ENCODE peak calls at places on chromosomes 7 and 10, in six cellular contexts. D is cerebellar cortex, K is posterior vena cava, B is T-helper 9 cell, C is SHP77, V is stomach. Z is an unnamed sample.

GRCh38 chr10:131061221-131061620 is 250.3 kb downstream of the TCERG1L start:
- DNase-seq in D (no peak), K (peak), B (no peak), C (no peak), V (no peak), Z (no peak)

GRCh38 chr10:111281516-111281915 is 204.7 kb downstream of the ADRA2A start:
- DNase-seq in D (peak), K (no peak), B (no peak), C (no peak), V (no peak), Z (no peak)

GRCh38 chr10:132302911-132303310 is 4.8 kb downstream of the STK32C start:
- DNase-seq in D (no peak), K (peak), B (no peak), C (no peak), V (no peak), Z (peak)

GRCh38 chr7:12685550-12685949 is 1.9 kb upstream of the ARL4A start:
- DNase-seq in D (peak), K (no peak), B (peak), C (peak), V (no peak), Z (peak)

GRCh38 chr7:123966936-123967335 is 41.9 kb downstream of the SPAM1 start:
- DNase-seq in D (no peak), K (no peak), B (no peak), C (no peak), V (no peak), Z (no peak)

GRCh38 chr7:79159040-79159664 is 294.3 kb downstream of the MAGI2 start:
- DNase-seq in D (no peak), K (no peak), B (no peak), C (no peak), V (no peak), Z (no peak)

GRCh38 chr10:86583983-86584382 is 62.4 kb upstream of the WAPL start:
- DNase-seq in D (no peak), K (no peak), B (no peak), C (no peak), V (no peak), Z (no peak)

GRCh38 chr7:92643821-92644220 is 53.6 kb upstream of the FAM133B start:
- DNase-seq in D (no peak), K (no peak), B (no peak), C (no peak), V (no peak), Z (no peak)

GRCh38 chr10:34320265-34320664 is 494.8 kb downstream of the PARD3 start:
- DNase-seq in D (no peak), K (no peak), B (no peak), C (no peak), V (no peak), Z (no peak)

GRCh38 chr7:44565097-44565794 is 8.5 kb downstream of the DDX56 start:
- DNase-seq in D (peak), K (peak), B (peak), C (peak), V (peak), Z (peak)

GRCh38 chr7:16004661-16005060 is 318.2 kb upstream of the MEOX2 start:
- DNase-seq in D (no peak), K (no peak), B (no peak), C (no peak), V (no peak), Z (no peak)

Z was measured in heart left ventricle.